ENCODE peak calls at places on chromosomes 6 and 20, in nine cellular contexts. R, S, Q, H, G, D, C, P and A are unnamed samples.

GRCh38 chr6:139569561-139569960 is 195.1 kb upstream of the CITED2 start:
- DNase-seq in R (no peak), S (no peak), Q (no peak), H (no peak), G (no peak), D (no peak), C (no peak), P (peak; percentile 79), A (no peak)

GRCh38 chr6:156989159-156989806 is 212.1 kb downstream of the ARID1B start:
- DNase-seq in R (no peak), S (no peak), Q (no peak), H (no peak), G (no peak), D (no peak), C (no peak), P (no peak), A (no peak)

GRCh38 chr20:31440012-31440659 is at the start of gene DEFB123:
- DNase-seq in R (no peak), S (no peak), Q (no peak), H (no peak), G (no peak), D (no peak), C (no peak), P (no peak), A (no peak)

GRCh38 chr6:40841721-40842120 is 197.3 kb downstream of the UNC5CL start:
- DNase-seq in R (no peak), S (no peak), Q (no peak), H (no peak), G (no peak), D (no peak), C (no peak), P (no peak), A (no peak)

GRCh38 chr6:109073344-109074235 is 21.1 kb downstream of the SESN1 start:
- DNase-seq in R (no peak), S (no peak), Q (peak; percentile 48), H (peak; percentile 74), G (no peak), D (peak; percentile 58), C (peak; percentile 24), P (peak; percentile 76), A (peak; percentile 36)

GRCh38 chr6:1515280-1515679 is 94.4 kb upstream of the FOXC1 start:
- DNase-seq in R (no peak), S (no peak), Q (no peak), H (no peak), G (no peak), D (no peak), C (no peak), P (no peak), A (no peak)

GRCh38 chr6:161444966-161445799 is 171.3 kb upstream of the AGPAT4 start:
- DNase-seq in R (no peak), S (no peak), Q (no peak), H (no peak), G (no peak), D (no peak), C (no peak), P (peak; percentile 16), A (no peak)

GRCh38 chr6:82182756-82183155 is 64.8 kb downstream of the IBTK start:
- DNase-seq in R (no peak), S (no peak), Q (no peak), H (no peak), G (no peak), D (no peak), C (no peak), P (peak; percentile 70), A (no peak)

GRCh38 chr6:5645275-5645674 is 361.4 kb downstream of the NRN1 start:
- DNase-seq in R (no peak), S (no peak), Q (no peak), H (no peak), G (no peak), D (no peak), C (no peak), P (no peak), A (no peak)

GRCh38 chr6:117906905-117907599 is at the start of gene SLC35F1:
- DNase-seq in R (peak; percentile 63), S (peak; percentile 32), Q (no peak), H (no peak), G (no peak), D (no peak), C (peak; percentile 41), P (peak; percentile 1), A (no peak)

GRCh38 chr6:158654498-158654897 is 4.6 kb downstream of the SYTL3 start:
- DNase-seq in R (peak; percentile 87), S (peak; percentile 62), Q (peak; percentile 85), H (no peak), G (peak; percentile 87), D (peak; percentile 60), C (peak; percentile 87), P (peak; percentile 94), A (no peak)

GRCh38 chr6:165847407-165848098 is 184.5 kb upstream of the PDE10A start:
- DNase-seq in R (peak; percentile 24), S (peak; percentile 27), Q (peak; percentile 82), H (no peak), G (no peak), D (peak; percentile 46), C (no peak), P (peak; percentile 89), A (no peak)

GRCh38 chr20:2986466-2986865 is 57.0 kb upstream of the GNRH2 start:
- DNase-seq in R (no peak), S (peak; percentile 29), Q (no peak), H (no peak), G (no peak), D (no peak), C (no peak), P (peak; percentile 33), A (no peak)

GRCh38 chr20:6660441-6660840 is 107.0 kb upstream of the BMP2 start:
- DNase-seq in R (no peak), S (peak; percentile 54), Q (no peak), H (no peak), G (no peak), D (peak; percentile 89), C (no peak), P (no peak), A (no peak)

GRCh38 chr20:50991076-50991475 is 31.8 kb downstream of the KCNG1 start:
- DNase-seq in R (no peak), S (no peak), Q (no peak), H (no peak), G (no peak), D (no peak), C (no peak), P (peak; percentile 37), A (no peak)

GRCh38 chr6:119347466-119348307 is 1.9 kb downstream of the MAN1A1 start:
- DNase-seq in R (peak; percentile 67), S (peak; percentile 60), Q (peak; percentile 34), H (peak; percentile 41), G (no peak), D (peak; percentile 73), C (no peak), P (peak; percentile 23), A (no peak)

GRCh38 chr20:38863024-38863851 is 57.7 kb downstream of the PPP1R16B start:
- DNase-seq in R (no peak), S (no peak), Q (no peak), H (no peak), G (no peak), D (no peak), C (no peak), P (no peak), A (peak; percentile 44)

GRCh38 chr20:38861071-38861401 is 55.5 kb downstream of the PPP1R16B start:
- DNase-seq in R (no peak), S (no peak), Q (no peak), H (no peak), G (no peak), D (no peak), C (no peak), P (no peak), A (no peak)

GRCh38 chr20:38859070-38859690 is 53.7 kb downstream of the PPP1R16B start:
- DNase-seq in R (no peak), S (no peak), Q (no peak), H (no peak), G (no peak), D (no peak), C (no peak), P (no peak), A (no peak)

GRCh38 chr20:38864662-38865061 is 59.2 kb downstream of the PPP1R16B start:
- DNase-seq in R (no peak), S (no peak), Q (no peak), H (no peak), G (no peak), D (no peak), C (no peak), P (no peak), A (no peak)

GRCh38 chr20:38862226-38862625 is 56.7 kb downstream of the PPP1R16B start:
- DNase-seq in R (no peak), S (no peak), Q (no peak), H (no peak), G (no peak), D (no peak), C (no peak), P (no peak), A (no peak)
- TF ChIP-seq CTCF in R (no peak), S (no peak), Q (no peak), H (no peak), G (no peak), D (no peak), C (no peak), P (no peak), A (no peak)

GRCh38 chr6:111278738-111279137 is 191.4 kb downstream of the SLC16A10 start:
- DNase-seq in R (no peak), S (no peak), Q (no peak), H (no peak), G (no peak), D (no peak), C (no peak), P (no peak), A (no peak)
- H3K9me3 ChIP-seq in R (peaks cover 17% of the 10 kb centered on the region), S (no peaks in the 10 kb centered on the region), Q (no peaks in the 10 kb centered on the region), H (no peaks in the 10 kb centered on the region), G (peaks cover 25% of the 10 kb centered on the region), D (no peaks in the 10 kb centered on the region), C (peaks cover 27% of the 10 kb centered on the region), P (peaks cover 12% of the 10 kb centered on the region), A (peaks cover 13% of the 10 kb centered on the region)

DNA sequence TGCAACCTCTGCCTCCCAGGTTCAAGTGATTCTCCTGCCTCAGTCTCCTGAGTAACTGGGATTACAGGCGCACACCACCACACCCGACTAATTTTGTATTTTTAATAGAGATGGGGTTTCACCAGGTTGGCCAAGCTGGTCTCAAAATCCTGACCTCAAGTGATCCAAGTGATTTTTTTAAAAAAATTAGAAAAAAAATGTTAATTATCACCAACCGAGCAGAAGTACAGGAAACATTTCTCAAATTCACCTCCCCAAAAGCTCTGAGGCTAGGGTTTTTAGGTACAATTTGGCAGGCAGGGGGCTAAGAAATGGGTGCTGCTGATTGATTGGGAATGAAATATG is 14.9 kb upstream of the SLC22A16 start:
- DNase-seq in R (no peak), S (no peak), Q (no peak), H (no peak), G (no peak), D (no peak), C (no peak), P (no peak), A (no peak)
- H3K27ac ChIP-seq in R (no peak overlapping the region), S (no peak overlapping the region), Q (no peak overlapping the region), H (no peak overlapping the region), G (no peak overlapping the region), D (no peak overlapping the region), C (peak overlapping the region; percentile 51), P (no peak overlapping the region), A (no peak overlapping the region)

DNA sequence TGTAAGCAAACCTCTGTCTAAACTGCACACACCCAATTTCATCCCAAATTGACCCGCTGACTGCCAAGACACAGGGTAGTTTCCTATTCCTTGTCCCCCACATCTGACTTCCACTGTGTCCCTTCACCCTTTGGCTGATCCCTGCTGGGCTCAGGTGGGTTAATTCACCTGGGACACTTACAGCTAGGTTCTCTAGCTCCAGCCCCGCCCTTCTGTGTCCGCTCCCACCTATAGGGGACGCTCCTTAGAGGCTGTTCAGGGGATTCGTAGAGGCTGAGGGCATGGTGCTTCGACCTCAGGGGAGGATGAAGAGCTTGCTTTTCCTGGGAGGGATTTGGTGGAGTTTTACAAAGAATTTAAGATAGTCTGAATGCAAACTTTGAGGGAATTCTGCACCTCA is 4.0 kb upstream of the CD93 start:
- DNase-seq in R (no peak), S (no peak), Q (no peak), H (no peak), G (no peak), D (no peak), C (no peak), P (no peak), A (no peak)
- TF ChIP-seq CTCF in R (no peak), S (no peak), Q (no peak), H (no peak), G (no peak), D (no peak), C (no peak), P (no peak), A (no peak)